ENCODE peak calls at places on chromosome 20, in seven cellular contexts. K, N, V, Q, R, C and B are unnamed samples.

GRCh38 chr20:22489614-22490286 is 94.6 kb downstream of the FOXA2 start:
- DNase-seq in K (no peak), N (no peak), Q (no peak), V (no peak), C (no peak), R (no peak), B (no peak)

GRCh38 chr20:32206383-32207210 is 946 bp downstream of the PLAGL2 start:
- DNase-seq in Q (no peak), K (no peak), C (peak), N (no peak), R (peak), V (no peak), B (no peak)

GRCh38 chr20:61453219-61453618 is 201.2 kb downstream of the CDH4 start:
- DNase-seq in V (no peak), N (no peak), C (no peak), K (no peak), R (no peak), Q (no peak), B (no peak)

GRCh38 chr20:48339147-48339985 is 488.4 kb downstream of the PREX1 start:
- DNase-seq in R (peak), V (no peak), K (no peak), Q (no peak), N (no peak), C (no peak), B (no peak)

GRCh38 chr20:34967421-34967820 is 11.8 kb downstream of the MYH7B start:
- DNase-seq in R (no peak), C (no peak), K (no peak), N (no peak), Q (no peak), V (no peak), B (no peak)

GRCh38 chr20:16537025-16537665 is 36.1 kb downstream of the KIF16B start:
- DNase-seq in R (no peak), C (no peak), Q (no peak), V (no peak), N (no peak), K (no peak), B (no peak)

GRCh38 chr20:10868299-10868698 is 194.5 kb upstream of the JAG1 start:
- DNase-seq in K (no peak), N (no peak), V (no peak), R (no peak), Q (no peak), C (no peak), B (no peak)

GRCh38 chr20:64101731-64102621 is 5.4 kb downstream of the NPBWR2 start:
- DNase-seq in Q (no peak), N (no peak), C (peak), V (peak), K (no peak), R (peak), B (no peak)

GRCh38 chr20:53872561-53873248 is 197.7 kb downstream of the BCAS1 start:
- DNase-seq in N (no peak), C (peak), Q (no peak), R (no peak), K (peak), V (no peak), B (no peak)

GRCh38 chr20:58765795-58766194 is 73.2 kb downstream of the NPEPL1 start:
- DNase-seq in N (no peak), Q (no peak), V (no peak), K (no peak), C (no peak), R (no peak), B (no peak)

GRCh38 chr20:10949930-10950783 is 276.4 kb upstream of the JAG1 start:
- DNase-seq in C (no peak), K (no peak), V (no peak), Q (no peak), N (no peak), R (no peak), B (no peak)

GRCh38 chr20:3248993-3249347 is 10.0 kb upstream of the SLC4A11 start:
- DNase-seq in C (no peak), R (no peak), Q (no peak), K (no peak), V (no peak), N (no peak), B (no peak)

GRCh38 chr20:44039741-44040140 is 125.1 kb downstream of the TOX2 start:
- DNase-seq in N (no peak), K (no peak), V (no peak), C (no peak), R (no peak), Q (no peak), B (no peak)

GRCh38 chr20:34017610-34018009 is 23.9 kb downstream of the RALY start:
- DNase-seq in C (no peak), V (no peak), N (no peak), Q (no peak), R (peak), K (peak), B (no peak)

GRCh38 chr20:3808141-3808479 is 12.0 kb downstream of the CDC25B start:
- DNase-seq in K (no peak), Q (no peak), N (no peak), R (peak), V (no peak), C (no peak), B (no peak)

GRCh38 chr20:10984899-10985298 is 311.1 kb upstream of the JAG1 start:
- DNase-seq in C (no peak), Q (no peak), N (no peak), V (no peak), K (no peak), R (no peak), B (no peak)

GRCh38 chr20:24098886-24099285 is 110.3 kb upstream of the GGTLC1 start:
- DNase-seq in R (peak), C (no peak), V (no peak), Q (no peak), N (no peak), K (peak), B (no peak)

GRCh38 chr20:840858-841567 is 7.5 kb downstream of the FAM110A start:
- DNase-seq in C (peak), R (peak), Q (no peak), V (no peak), K (no peak), N (no peak), B (no peak)

GRCh38 chr20:23092409-23092756 is 6.3 kb upstream of the CD93 start:
- DNase-seq in K (no peak), Q (no peak), C (no peak), R (no peak), V (no peak), N (no peak), B (no peak)

GRCh38 chr20:34512955-34513419 is 3.2 kb upstream of the DYNLRB1 start:
- DNase-seq in C (no peak), V (no peak), K (no peak), N (no peak), Q (no peak), R (peak), B (no peak)

GRCh38 chr20:5657190-5657872 is 92.9 kb upstream of the SHLD1 start:
- DNase-seq in K (no peak), C (no peak), N (no peak), R (peak), V (no peak), Q (no peak), B (no peak)

GRCh38 chr20:62837091-62837490 is 20.2 kb downstream of the COL9A3 start:
- DNase-seq in R (no peak), K (no peak), Q (no peak), C (no peak), N (no peak), V (no peak), B (no peak)
- H3K27ac ChIP-seq in R (peak), K (no peak), Q (no peak), C (no peak), N (no peak), V (no peak), B (no peak)

GRCh38 chr20:38894091-38894847 is 31.9 kb upstream of the FAM83D start:
- DNase-seq in Q (no peak), V (no peak), R (no peak), N (no peak), C (no peak), K (no peak), B (no peak)
- H3K27ac ChIP-seq in Q (peak), V (no peak), R (no peak), N (peak), C (peak), K (no peak), B (no peak)

DNA sequence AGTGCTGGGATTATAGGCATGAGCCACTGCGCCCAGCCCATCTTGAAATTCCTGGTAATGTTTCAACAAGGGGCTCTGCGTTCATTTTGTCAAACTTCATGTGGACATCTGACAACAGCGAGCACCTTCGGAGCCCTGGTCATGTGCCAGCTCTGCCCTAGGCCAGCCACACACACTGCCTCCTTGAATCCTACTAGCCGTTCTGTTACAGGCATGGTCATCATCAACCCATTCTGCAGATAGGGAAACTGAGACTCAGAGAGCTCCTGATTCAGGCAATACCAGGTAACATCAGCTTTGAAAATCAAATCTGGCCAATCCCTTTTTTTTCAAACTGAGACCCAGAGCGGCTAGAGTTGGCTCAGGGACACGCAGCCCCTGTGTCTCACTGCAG is 41.3 kb downstream of the RBM38 start:
- DNase-seq in C (no peak), R (no peak), K (no peak), V (no peak), Q (no peak), N (no peak), B (no peak)
- H3K27ac ChIP-seq in C (peak), R (peak), K (no peak), V (no peak), Q (no peak), N (no peak), B (no peak)

GRCh38 chr20:50193851-50194830 is 3.5 kb downstream of the CEBPB start:
- DNase-seq in C (no peak), Q (no peak), K (no peak), R (no peak), V (no peak), N (no peak), B (no peak)
- H3K27ac ChIP-seq in C (no peak), Q (peak), K (peak), R (peak), V (no peak), N (peak), B (no peak)